ENCODE peak calls at places on chromosome 16, in four cellular contexts. V, K, M and P are unnamed samples.

GRCh38 chr16:10517868-10518267 is 62.5 kb downstream of the EMP2 start:
- DNase-seq in V (no peak), K (no peak), M (no peak), P (no peak)

GRCh38 chr16:50712568-50712914 is 19.1 kb downstream of the NOD2 start:
- DNase-seq in V (no peak), K (no peak), M (no peak), P (no peak)

GRCh38 chr16:23434380-23434779 is 18.6 kb downstream of the COG7 start:
- DNase-seq in V (peak; percentile 58), K (peak; percentile 40), M (peak; percentile 83), P (peak; percentile 68)

GRCh38 chr16:21554795-21555585 is 44.4 kb upstream of the METTL9 start:
- DNase-seq in V (peak; percentile 93), K (peak; percentile 96), M (peak; percentile 83), P (peak; percentile 90)

GRCh38 chr16:84237994-84238750 is 1.6 kb downstream of the KCNG4 start:
- DNase-seq in V (no peak), K (no peak), M (no peak), P (no peak)

GRCh38 chr16:7492122-7492521 is 159.5 kb downstream of the RBFOX1 start:
- DNase-seq in V (no peak), K (no peak), M (no peak), P (no peak)

GRCh38 chr16:80973991-80974390 is 32.7 kb downstream of the CMC2 start:
- DNase-seq in V (no peak), K (no peak), M (no peak), P (no peak)

GRCh38 chr16:47110939-47111338 is 32.8 kb downstream of the NETO2 start:
- DNase-seq in V (peak; percentile 26), K (no peak), M (peak; percentile 17), P (peak; percentile 26)

GRCh38 chr16:83397601-83398000 is 410.2 kb upstream of the HSBP1 start:
- DNase-seq in V (no peak), K (no peak), M (no peak), P (no peak)

GRCh38 chr16:17068524-17068923 is 402.2 kb downstream of the XYLT1 start:
- DNase-seq in V (no peak), K (peak; percentile 78), M (no peak), P (no peak)

GRCh38 chr16:66264311-66265105 is 102.0 kb upstream of the CDH5 start:
- DNase-seq in V (no peak), K (no peak), M (no peak), P (no peak)

GRCh38 chr16:50585331-50585776 is 37.2 kb downstream of the NKD1 start:
- DNase-seq in V (no peak), K (no peak), M (no peak), P (no peak)

GRCh38 chr16:84553873-84554399 is 49.5 kb upstream of the MEAK7 start:
- DNase-seq in V (no peak), K (no peak), M (no peak), P (no peak)

GRCh38 chr16:2091722-2092620 is 43.7 kb downstream of the PKD1 start:
- DNase-seq in V (no peak), K (no peak), M (no peak), P (no peak)

GRCh38 chr16:72198021-72198420 is 26.1 kb upstream of the PMFBP1 start:
- DNase-seq in V (no peak), K (no peak), M (no peak), P (no peak)

GRCh38 chr16:3824121-3824795 is 56.3 kb downstream of the CREBBP start:
- DNase-seq in V (no peak), K (no peak), M (no peak), P (no peak)

GRCh38 chr16:80718480-80719220 is 85.7 kb downstream of the CDYL2 start:
- DNase-seq in V (no peak), K (no peak), M (no peak), P (no peak)

DNA sequence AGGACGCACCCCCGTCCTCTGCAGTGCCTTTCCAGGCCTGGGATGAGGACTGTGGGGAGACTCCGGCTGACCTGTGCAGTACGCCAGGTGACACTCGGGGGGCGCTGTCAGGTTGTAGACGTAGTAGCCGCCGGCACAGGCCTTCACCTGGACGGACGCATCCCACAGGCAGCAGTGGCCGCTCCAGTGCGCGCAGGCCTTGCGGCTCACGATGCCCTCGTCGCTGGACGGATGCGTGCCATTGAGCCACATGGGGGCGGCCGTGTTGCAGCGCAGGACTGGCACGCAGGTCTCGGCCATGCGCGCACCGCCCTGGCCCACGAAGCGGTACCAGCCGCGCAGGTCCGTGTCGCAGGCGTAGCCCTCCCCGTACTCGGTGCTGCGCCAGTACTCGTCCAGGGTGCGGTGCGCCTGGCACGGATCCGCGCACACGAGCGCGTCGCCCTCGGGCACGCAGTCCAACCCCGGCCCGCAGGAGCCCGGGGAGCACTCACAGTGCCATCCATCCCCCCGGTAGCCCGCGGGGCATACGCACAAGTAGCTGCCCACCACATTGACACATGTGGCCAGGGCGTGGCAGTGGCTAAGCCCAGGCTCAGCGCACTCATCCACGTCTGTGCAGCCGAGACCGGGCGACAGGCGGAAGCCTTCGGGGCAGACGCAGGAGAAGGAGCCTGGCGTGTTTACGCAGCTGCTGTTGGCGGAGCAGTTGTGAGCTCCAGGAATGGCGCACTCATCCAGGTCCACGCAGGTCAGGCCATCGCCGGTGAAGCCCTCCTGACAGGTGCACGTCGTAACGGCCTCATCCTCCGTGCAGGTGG is 3.9 kb downstream of the UMOD start:
- DNase-seq in V (no peak), K (no peak), M (no peak), P (no peak)
- TF ChIP-seq FOXK2 in V (no peak), K (no peak), M (no peak), P (no peak)

GRCh38 chr16:88969361-88969831 is 7.6 kb downstream of the CBFA2T3 start:
- DNase-seq in V (no peak), K (no peak), M (no peak), P (no peak)

GRCh38 chr16:88966986-88967799 is 9.8 kb downstream of the CBFA2T3 start:
- DNase-seq in V (no peak), K (no peak), M (no peak), P (no peak)

GRCh38 chr16:88965826-88966480 is 11.1 kb downstream of the CBFA2T3 start:
- DNase-seq in V (no peak), K (no peak), M (no peak), P (no peak)

GRCh38 chr16:88968589-88969280 is 8.3 kb downstream of the CBFA2T3 start:
- DNase-seq in V (no peak), K (no peak), M (no peak), P (no peak)

GRCh38 chr16:88967800-88968588 is 9.0 kb downstream of the CBFA2T3 start:
- DNase-seq in V (no peak), K (peak; percentile 65), M (no peak), P (no peak)
- TF ChIP-seq TARDBP in V (no peak), K (peak; percentile 89), M (no peak), P (no peak)

GRCh38 chr16:85812031-85812807 is 12.7 kb downstream of the COX4I1 start:
- DNase-seq in V (no peak), K (no peak), M (no peak), P (no peak)

GRCh38 chr16:85809645-85810044 is 10.2 kb downstream of the COX4I1 start:
- DNase-seq in V (no peak), K (no peak), M (no peak), P (no peak)

GRCh38 chr16:85808926-85809325 is 9.4 kb downstream of the COX4I1 start:
- DNase-seq in V (no peak), K (no peak), M (no peak), P (no peak)

GRCh38 chr16:85810742-85811115 is 11.2 kb downstream of the COX4I1 start:
- DNase-seq in V (no peak), K (no peak), M (no peak), P (no peak)

DNA sequence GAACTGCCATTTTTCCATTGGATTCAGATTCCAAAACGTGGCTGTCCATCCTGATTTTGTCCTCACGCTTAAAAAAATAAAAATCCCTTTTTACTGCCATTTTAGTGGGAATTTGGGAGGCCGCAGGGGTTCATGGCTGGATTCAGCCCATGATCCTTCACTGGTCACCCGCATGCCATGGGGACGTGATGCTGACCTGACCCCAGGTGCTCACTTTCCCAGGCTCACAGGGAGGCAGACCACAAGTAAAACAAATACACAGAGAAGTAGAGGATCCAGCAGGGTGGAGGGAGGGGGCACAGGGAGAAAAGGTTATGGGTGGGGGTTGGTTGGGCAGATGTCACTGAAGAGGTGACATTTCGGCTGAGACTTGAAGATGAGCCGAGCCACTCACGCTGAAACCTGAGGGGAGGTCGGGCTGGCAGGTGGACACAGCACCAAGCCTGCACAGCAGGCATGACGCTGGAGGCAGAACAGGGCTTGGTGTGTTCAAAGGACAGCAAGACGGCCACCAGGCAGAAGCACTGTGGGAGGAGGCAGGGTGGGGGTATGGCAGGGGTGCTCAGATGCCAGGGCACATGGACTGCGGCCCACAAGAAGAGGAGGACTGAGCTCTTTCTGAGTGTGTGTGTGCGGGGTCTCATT is 10.7 kb downstream of the COX4I1 start:
- DNase-seq in V (no peak), K (no peak), M (no peak), P (no peak)
- TF ChIP-seq FOXK2 in V (no peak), K (no peak), M (no peak), P (no peak)

GRCh38 chr16:82038941-82039340 is 3.9 kb downstream of the HSD17B2 start:
- DNase-seq in V (no peak), K (no peak), M (no peak), P (no peak)
- TF ChIP-seq TARDBP in V (no peak), K (no peak), M (no peak), P (no peak)

GRCh38 chr16:48385272-48385953 is at the start of gene SIAH1:
- DNase-seq in V (peak; percentile 91), K (no peak), M (peak; percentile 71), P (peak; percentile 92)

GRCh38 chr16:48383877-48384304 is 1.3 kb downstream of the SIAH1 start:
- DNase-seq in V (no peak), K (no peak), M (peak; percentile 70), P (no peak)

GRCh38 chr16:48384982-48385271 is 286 bp downstream of the SIAH1 start:
- DNase-seq in V (peak; percentile 87), K (no peak), M (no peak), P (peak; percentile 54)

GRCh38 chr16:48384305-48384981 is 770 bp downstream of the SIAH1 start:
- DNase-seq in V (no peak), K (no peak), M (peak; percentile 41), P (peak; percentile 61)

GRCh38 chr16:48386559-48387312 is 1.5 kb upstream of the SIAH1 start:
- DNase-seq in V (no peak), K (no peak), M (no peak), P (no peak)
- TF ChIP-seq FOXK2 in V (no peak), K (no peak), M (no peak), P (no peak)

DNA sequence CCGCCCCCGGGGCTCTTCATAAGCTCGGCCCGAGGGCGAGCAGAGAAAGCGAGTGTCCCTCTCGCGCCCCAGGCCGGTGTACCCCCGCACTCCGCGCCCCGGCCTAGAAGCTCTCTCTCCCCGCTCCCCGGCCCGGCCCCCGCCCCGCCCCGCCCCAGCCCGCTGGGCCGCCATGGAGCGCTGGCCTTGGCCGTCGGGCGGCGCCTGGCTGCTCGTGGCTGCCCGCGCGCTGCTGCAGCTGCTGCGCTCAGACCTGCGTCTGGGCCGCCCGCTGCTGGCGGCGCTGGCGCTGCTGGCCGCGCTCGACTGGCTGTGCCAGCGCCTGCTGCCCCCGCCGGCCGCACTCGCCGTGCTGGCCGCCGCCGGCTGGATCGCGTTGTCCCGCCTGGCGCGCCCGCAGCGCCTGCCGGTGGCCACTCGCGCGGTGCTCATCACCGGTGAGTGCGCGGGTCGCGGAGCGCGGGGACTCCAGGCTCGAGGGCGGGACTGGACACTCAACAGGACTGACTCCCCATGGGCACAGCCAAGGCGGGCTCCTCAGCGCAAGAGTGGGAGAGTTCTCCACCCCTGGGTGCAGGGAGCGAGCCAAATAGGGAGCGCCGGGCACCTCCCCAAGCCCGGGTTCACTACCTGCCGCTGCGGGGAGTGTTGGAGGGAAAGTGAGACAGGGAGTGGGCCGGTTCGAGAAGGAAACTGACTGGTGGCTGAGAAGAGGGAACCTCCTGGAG is at the start of gene HSD11B2:
- DNase-seq in V (peak; percentile 87), K (no peak), M (no peak), P (peak; percentile 65)
- TF ChIP-seq TARDBP in V (no peak), K (no peak), M (no peak), P (no peak)